ENCODE peak calls at places on chromosomes 6 and 20, in eight cellular contexts. U is stomach, Z is endodermal cell, B is astrocyte, N is OCI-LY7, D is IMR-90, M is NB4, Q is pancreas. R is an unnamed sample.

GRCh38 chr6:18262812-18263560 is 1.3 kb downstream of the DEK start:
- DNase-seq in U (no peak), Z (no peak), B (no peak), N (peak), D (peak), M (peak), Q (no peak), R (no peak)

GRCh38 chr6:53327017-53327395 is 21.7 kb downstream of the ELOVL5 start:
- DNase-seq in U (no peak), Z (no peak), B (no peak), N (no peak), D (peak), M (no peak), Q (no peak), R (peak)

GRCh38 chr20:18197382-18198070 is 59.9 kb downstream of the KAT14 start:
- DNase-seq in U (no peak), Z (no peak), B (no peak), N (no peak), D (no peak), M (no peak), Q (no peak), R (no peak)

GRCh38 chr6:150373260-150373701 is 4.5 kb downstream of the IYD start:
- DNase-seq in U (no peak), Z (no peak), B (peak), N (no peak), D (no peak), M (no peak), Q (no peak), R (peak)

GRCh38 chr6:65638047-65638831 is 68.8 kb downstream of the EYS start:
- DNase-seq in U (no peak), Z (peak), B (no peak), N (peak), D (no peak), M (peak), Q (no peak), R (no peak)

GRCh38 chr6:163340201-163340887 is 74.2 kb upstream of the QKI start:
- DNase-seq in U (no peak), Z (no peak), B (peak), N (no peak), D (no peak), M (no peak), Q (no peak), R (no peak)

GRCh38 chr6:19805146-19805515 is 32.0 kb upstream of the ID4 start:
- DNase-seq in U (no peak), Z (no peak), B (peak), N (no peak), D (peak), M (no peak), Q (no peak), R (no peak)

GRCh38 chr20:8020314-8021079 is 936 bp upstream of the TMX4 start:
- DNase-seq in U (no peak), Z (no peak), B (no peak), N (peak), D (no peak), M (peak), Q (no peak), R (no peak)

GRCh38 chr6:135667694-135668455 is 170.3 kb upstream of the AHI1 start:
- DNase-seq in U (no peak), Z (peak), B (peak), N (no peak), D (peak), M (no peak), Q (no peak), R (peak)

GRCh38 chr6:109117346-109118035 is 22.2 kb downstream of the CEP57L1 start:
- DNase-seq in U (no peak), Z (no peak), B (no peak), N (peak), D (no peak), M (peak), Q (no peak), R (no peak)

GRCh38 chr6:161368514-161368913 is 94.7 kb upstream of the AGPAT4 start:
- DNase-seq in U (no peak), Z (peak), B (no peak), N (no peak), D (no peak), M (no peak), Q (no peak), R (no peak)

GRCh38 chr6:4287811-4288244 is 152.5 kb upstream of the ECI2 start:
- DNase-seq in U (no peak), Z (peak), B (no peak), N (no peak), D (no peak), M (no peak), Q (no peak), R (no peak)

GRCh38 chr6:105943514-105943913 is 142.6 kb upstream of the PRDM1 start:
- DNase-seq in U (no peak), Z (no peak), B (no peak), N (no peak), D (no peak), M (no peak), Q (no peak), R (no peak)

GRCh38 chr6:15352884-15353283 is 107.0 kb downstream of the JARID2 start:
- DNase-seq in U (no peak), Z (no peak), B (peak), N (no peak), D (peak), M (no peak), Q (no peak), R (no peak)

GRCh38 chr6:151630991-151631655 is 137.3 kb downstream of the CCDC170 start:
- DNase-seq in U (no peak), Z (no peak), B (no peak), N (no peak), D (no peak), M (no peak), Q (no peak), R (no peak)

GRCh38 chr6:56357616-56358373 is 110.4 kb upstream of the COL21A1 start:
- DNase-seq in U (no peak), Z (no peak), B (peak), N (no peak), D (peak), M (no peak), Q (no peak), R (peak)

GRCh38 chr6:31143148-31143547 is 4.3 kb upstream of the PSORS1C2 start:
- DNase-seq in U (peak), Z (peak), B (peak), N (no peak), D (peak), M (no peak), Q (no peak), R (no peak)

GRCh38 chr6:24504274-24504641 is 9.5 kb downstream of the ALDH5A1 start:
- DNase-seq in U (no peak), Z (no peak), B (no peak), N (no peak), D (no peak), M (no peak), Q (no peak), R (no peak)

GRCh38 chr6:169263836-169264608 is 10.4 kb upstream of the THBS2 start:
- DNase-seq in U (no peak), Z (no peak), B (peak), N (no peak), D (peak), M (no peak), Q (no peak), R (peak)

GRCh38 chr6:152380351-152380767 is 256.8 kb downstream of the SYNE1 start:
- DNase-seq in U (no peak), Z (no peak), B (peak), N (no peak), D (peak), M (no peak), Q (peak), R (peak)

GRCh38 chr6:153616506-153616905 is 422.5 kb upstream of the OPRM1 start:
- DNase-seq in U (no peak), Z (peak), B (no peak), N (no peak), D (no peak), M (no peak), Q (no peak), R (no peak)

GRCh38 chr6:134111062-134111677 is 58.7 kb upstream of the SLC2A12 start:
- DNase-seq in U (no peak), Z (peak), B (peak), N (peak), D (peak), M (peak), Q (peak), R (peak)

GRCh38 chr20:62507991-62508640 is 32.3 kb upstream of the GATA5 start:
- DNase-seq in U (no peak), Z (no peak), B (no peak), N (no peak), D (no peak), M (no peak), Q (no peak), R (no peak)

GRCh38 chr6:104771258-104771832 is 88.4 kb downstream of the HACE1 start:
- DNase-seq in U (no peak), Z (no peak), B (peak), N (peak), D (peak), M (peak), Q (no peak), R (peak)

GRCh38 chr20:17616480-17617211 is 46.8 kb downstream of the DSTN start:
- DNase-seq in U (peak), Z (peak), B (no peak), N (no peak), D (no peak), M (peak), Q (peak), R (no peak)

GRCh38 chr6:137277971-137278602 is 58.9 kb upstream of the IFNGR1 start:
- DNase-seq in U (no peak), Z (peak), B (peak), N (no peak), D (peak), M (no peak), Q (no peak), R (peak)

GRCh38 chr6:116405663-116406329 is 35.0 kb downstream of the DSE start:
- DNase-seq in U (no peak), Z (no peak), B (peak), N (peak), D (peak), M (no peak), Q (no peak), R (peak)

DNA sequence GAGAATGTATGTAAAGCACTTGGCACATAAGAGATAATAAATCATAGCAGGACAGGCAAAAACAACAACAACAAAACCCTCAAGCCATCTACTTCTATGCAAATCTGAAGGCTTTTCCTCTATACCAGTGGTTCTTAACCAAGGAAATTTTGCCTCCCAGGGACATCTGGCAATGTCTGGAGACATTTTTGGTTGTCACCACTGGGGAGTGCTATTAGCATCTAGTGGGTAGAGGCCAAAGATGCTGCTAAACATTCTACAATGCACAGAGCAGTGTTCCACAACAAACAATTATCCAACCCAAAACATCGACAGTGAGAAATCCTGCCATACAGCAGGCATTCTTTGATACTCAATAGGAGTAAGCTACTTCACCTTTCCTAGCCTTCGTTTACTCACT is 28.2 kb downstream of the NDRG3 start:
- DNase-seq in U (no peak), Z (peak), B (no peak), N (peak), D (no peak), M (peak), Q (no peak), R (peak)
- TF ChIP-seq CTCF in U (no peak), Z (peak), B (no peak), N (peak), D (peak), M (peak), Q (no peak), R (peak)

GRCh38 chr20:6530916-6531315 is 236.6 kb upstream of the BMP2 start:
- DNase-seq in U (no peak), Z (no peak), B (no peak), N (no peak), D (peak), M (no peak), Q (no peak), R (no peak)

GRCh38 chr20:6533321-6533720 is 234.2 kb upstream of the BMP2 start:
- DNase-seq in U (no peak), Z (no peak), B (peak), N (no peak), D (peak), M (peak), Q (no peak), R (no peak)

GRCh38 chr20:6530254-6530653 is 237.2 kb upstream of the BMP2 start:
- DNase-seq in U (no peak), Z (no peak), B (peak), N (no peak), D (peak), M (no peak), Q (no peak), R (no peak)

DNA sequence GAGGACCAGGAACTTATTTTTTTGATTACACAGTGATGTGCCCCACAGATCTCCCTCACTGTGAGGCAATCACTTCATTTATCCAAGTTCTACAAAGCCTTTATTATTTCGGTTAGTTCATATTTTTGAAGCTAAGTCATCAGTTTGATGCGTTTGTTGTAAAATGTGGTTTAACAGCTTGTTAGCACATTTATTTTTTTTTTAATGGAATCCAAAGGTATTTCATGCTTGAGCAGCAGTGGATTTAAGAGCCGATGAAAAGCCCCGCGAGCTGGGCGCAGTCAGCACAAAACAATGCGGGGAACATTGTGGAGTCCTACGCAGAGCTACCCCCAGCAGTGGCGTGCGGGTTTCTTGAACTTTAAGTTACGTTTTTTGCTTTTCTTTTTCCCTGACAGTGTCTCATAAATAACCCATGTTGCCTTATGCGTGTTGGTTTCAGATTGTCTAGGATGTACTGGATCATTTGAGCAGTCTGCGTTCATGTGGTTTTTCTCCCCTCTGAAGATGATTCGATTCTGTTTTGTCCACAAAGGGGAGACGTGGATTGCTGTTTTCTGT is 233.6 kb upstream of the BMP2 start:
- DNase-seq in U (no peak), Z (no peak), B (peak), N (no peak), D (peak), M (no peak), Q (no peak), R (no peak)
- TF ChIP-seq CTCF in U (no peak), Z (no peak), B (no peak), N (no peak), D (peak), M (no peak), Q (no peak), R (no peak)

DNA sequence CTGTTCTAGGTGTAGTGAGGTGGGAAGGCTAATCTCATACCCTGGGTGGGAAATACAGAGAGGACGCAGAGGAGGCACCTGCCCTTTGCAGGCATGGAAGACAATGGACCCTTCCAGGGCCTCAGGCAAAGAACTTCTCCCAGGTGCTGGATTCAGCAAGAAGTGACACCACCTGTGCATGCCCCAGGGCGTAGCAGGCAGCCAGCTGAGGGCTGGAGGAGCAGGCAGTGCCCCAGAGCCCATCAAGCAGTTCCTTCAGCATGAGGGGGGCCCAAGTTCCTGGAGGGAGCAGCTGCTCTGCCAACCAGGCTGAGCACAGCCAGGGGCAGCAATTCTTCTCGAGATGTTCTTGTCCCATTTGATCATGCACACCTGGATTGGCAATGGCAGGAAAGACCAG is 170.3 kb upstream of the PDE10A start:
- DNase-seq in U (no peak), Z (no peak), B (no peak), N (no peak), D (no peak), M (no peak), Q (no peak), R (no peak)
- TF ChIP-seq CTCF in U (no peak), Z (no peak), B (no peak), N (no peak), D (no peak), M (no peak), Q (no peak), R (no peak)

DNA sequence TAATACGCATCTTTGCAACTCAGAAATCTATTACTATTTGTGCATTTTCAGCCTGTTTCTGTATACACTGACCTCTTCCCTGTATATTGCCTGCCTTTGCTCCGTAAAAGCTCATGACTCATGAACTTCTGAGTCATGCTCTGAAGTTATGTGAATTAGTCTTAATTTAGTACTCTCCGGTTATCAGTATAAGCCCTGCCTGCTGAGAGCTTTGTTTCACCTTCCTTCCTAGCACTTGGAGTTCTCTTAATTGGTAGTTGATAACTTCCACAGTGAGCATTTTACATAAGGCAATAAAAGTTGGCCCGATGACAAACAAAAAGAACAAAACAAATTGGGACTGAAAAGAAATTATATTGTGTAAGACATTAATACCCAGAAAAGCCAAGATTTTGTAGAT is 231.4 kb downstream of the GJA1 start:
- DNase-seq in U (no peak), Z (no peak), B (peak), N (no peak), D (peak), M (peak), Q (no peak), R (peak)
- TF ChIP-seq CTCF in U (no peak), Z (no peak), B (no peak), N (no peak), D (no peak), M (no peak), Q (no peak), R (no peak)